ENCODE peak calls at places on chromosomes 7 and 10, in nine cellular contexts. O is A549, H is adrenal gland, J is AG04449, C is mucosa of descending colon, U is cardiac fibroblast, K is fibroblast of the aortic adventitia, I is psoas muscle, B is coronary artery. F is an unnamed sample.

GRCh38 chr10:9302142-9302746 is 1247.8 kb downstream of the GATA3 start:
- DNase-seq in O (peak), H (no peak), J (peak), C (peak), U (peak), K (peak), I (no peak), B (no peak), F (peak)

GRCh38 chr10:50275650-50276235 is 24.4 kb upstream of the ASAH2 start:
- DNase-seq in O (peak), H (peak), J (no peak), C (peak), U (peak), K (peak), I (peak), B (no peak), F (no peak)

GRCh38 chr7:131061158-131061557 is 266.5 kb upstream of the MKLN1 start:
- DNase-seq in O (no peak), H (no peak), J (no peak), C (no peak), U (no peak), K (no peak), I (no peak), B (no peak), F (no peak)

GRCh38 chr10:129622736-129623135 is 155.7 kb downstream of the MGMT start:
- DNase-seq in O (no peak), H (no peak), J (no peak), C (no peak), U (no peak), K (no peak), I (no peak), B (no peak), F (no peak)

GRCh38 chr10:119783665-119784027 is 57.8 kb downstream of the INPP5F start:
- DNase-seq in O (no peak), H (no peak), J (no peak), C (no peak), U (no peak), K (no peak), I (no peak), B (no peak), F (no peak)

GRCh38 chr7:26143298-26144044 is 8.5 kb upstream of the NFE2L3 start:
- DNase-seq in O (peak), H (no peak), J (no peak), C (no peak), U (peak), K (peak), I (no peak), B (no peak), F (no peak)

GRCh38 chr10:24951201-24952145 is 933 bp downstream of the PRTFDC1 start:
- DNase-seq in O (peak), H (peak), J (no peak), C (peak), U (peak), K (peak), I (no peak), B (no peak), F (no peak)

GRCh38 chr7:2644514-2645273 is 12.9 kb downstream of the TTYH3 start:
- DNase-seq in O (no peak), H (no peak), J (no peak), C (peak), U (no peak), K (no peak), I (no peak), B (no peak), F (no peak)

GRCh38 chr10:22849077-22849810 is 78.6 kb upstream of the ARMC3 start:
- DNase-seq in O (no peak), H (peak), J (no peak), C (peak), U (peak), K (peak), I (peak), B (peak), F (no peak)

GRCh38 chr10:31152421-31153133 is 120.9 kb upstream of the ZNF438 start:
- DNase-seq in O (no peak), H (no peak), J (no peak), C (no peak), U (no peak), K (no peak), I (no peak), B (no peak), F (no peak)

GRCh38 chr10:4136121-4136520 is 351.1 kb upstream of the KLF6 start:
- DNase-seq in O (no peak), H (no peak), J (no peak), C (no peak), U (no peak), K (no peak), I (no peak), B (no peak), F (no peak)

GRCh38 chr7:38291117-38291647 is 17.7 kb upstream of the TARP start:
- DNase-seq in O (no peak), H (no peak), J (no peak), C (no peak), U (no peak), K (no peak), I (no peak), B (no peak), F (no peak)

GRCh38 chr7:98760201-98760651 is 109.6 kb downstream of the TMEM130 start:
- DNase-seq in O (no peak), H (no peak), J (peak), C (no peak), U (peak), K (peak), I (no peak), B (peak), F (no peak)

GRCh38 chr10:82245906-82246305 is 370.9 kb downstream of the NRG3 start:
- DNase-seq in O (no peak), H (no peak), J (no peak), C (no peak), U (no peak), K (peak), I (no peak), B (no peak), F (no peak)

GRCh38 chr10:94138391-94138790 is 144.7 kb downstream of the PLCE1 start:
- DNase-seq in O (no peak), H (no peak), J (no peak), C (no peak), U (no peak), K (peak), I (no peak), B (no peak), F (no peak)

GRCh38 chr7:22482476-22482875 is 17.5 kb downstream of the STEAP1B start:
- DNase-seq in O (no peak), H (no peak), J (no peak), C (no peak), U (no peak), K (no peak), I (no peak), B (no peak), F (no peak)

GRCh38 chr10:91787810-91788209 is 10.4 kb upstream of the TNKS2 start:
- DNase-seq in O (no peak), H (no peak), J (no peak), C (no peak), U (no peak), K (no peak), I (no peak), B (no peak), F (no peak)

GRCh38 chr10:53403688-53404087 is 631.1 kb upstream of the MBL2 start:
- DNase-seq in O (no peak), H (peak), J (no peak), C (peak), U (peak), K (peak), I (peak), B (no peak), F (peak)

GRCh38 chr7:87129332-87129731 is 22.9 kb upstream of the DMTF1 start:
- DNase-seq in O (no peak), H (no peak), J (no peak), C (no peak), U (no peak), K (no peak), I (no peak), B (no peak), F (no peak)

GRCh38 chr10:50512743-50513416 is 110.9 kb downstream of the SGMS1 start:
- DNase-seq in O (no peak), H (no peak), J (no peak), C (peak), U (no peak), K (no peak), I (no peak), B (no peak), F (no peak)

GRCh38 chr7:30707391-30708351 is 25.4 kb upstream of the CRHR2 start:
- DNase-seq in O (no peak), H (no peak), J (no peak), C (no peak), U (peak), K (peak), I (peak), B (no peak), F (no peak)

GRCh38 chr10:114653926-114654325 is 4.1 kb downstream of the ABLIM1 start:
- DNase-seq in O (no peak), H (no peak), J (no peak), C (no peak), U (peak), K (no peak), I (no peak), B (no peak), F (no peak)

GRCh38 chr10:106999118-106999707 is 165.3 kb downstream of the SORCS1 start:
- DNase-seq in O (no peak), H (no peak), J (no peak), C (no peak), U (no peak), K (no peak), I (no peak), B (no peak), F (no peak)

GRCh38 chr7:132755538-132756481 is 179.5 kb upstream of the PLXNA4 start:
- DNase-seq in O (no peak), H (peak), J (no peak), C (no peak), U (peak), K (no peak), I (no peak), B (no peak), F (no peak)

GRCh38 chr7:108328174-108328651 is 128.0 kb downstream of the NRCAM start:
- DNase-seq in O (no peak), H (no peak), J (no peak), C (peak), U (no peak), K (no peak), I (no peak), B (no peak), F (no peak)

GRCh38 chr7:46767071-46767470 is 814.8 kb downstream of the TNS3 start:
- DNase-seq in O (no peak), H (no peak), J (no peak), C (no peak), U (no peak), K (no peak), I (no peak), B (no peak), F (no peak)

GRCh38 chr7:129829677-129830631 is 122.8 kb downstream of the UBE2H start:
- DNase-seq in O (peak), H (peak), J (no peak), C (peak), U (peak), K (peak), I (peak), B (no peak), F (peak)

GRCh38 chr7:77244222-77244934 is 44.8 kb upstream of the FGL2 start:
- DNase-seq in O (no peak), H (no peak), J (no peak), C (peak), U (no peak), K (no peak), I (no peak), B (no peak), F (no peak)

GRCh38 chr10:111116762-111117445 is 40.1 kb downstream of the ADRA2A start:
- DNase-seq in O (no peak), H (no peak), J (no peak), C (peak), U (no peak), K (no peak), I (no peak), B (peak), F (no peak)

GRCh38 chr7:121505021-121505420 is 108.9 kb upstream of the FAM3C start:
- DNase-seq in O (peak), H (no peak), J (no peak), C (no peak), U (peak), K (peak), I (no peak), B (no peak), F (peak)

GRCh38 chr10:21020545-21020944 is 123.4 kb upstream of the NEBL start:
- DNase-seq in O (peak), H (peak), J (no peak), C (peak), U (no peak), K (no peak), I (no peak), B (no peak), F (no peak)

GRCh38 chr7:158057446-158057845 is 530.2 kb downstream of the PTPRN2 start:
- DNase-seq in O (no peak), H (no peak), J (no peak), C (no peak), U (no peak), K (no peak), I (no peak), B (no peak), F (no peak)

GRCh38 chr10:86533328-86533727 is 11.7 kb upstream of the WAPL start:
- DNase-seq in O (no peak), H (no peak), J (no peak), C (no peak), U (no peak), K (no peak), I (peak), B (no peak), F (no peak)

GRCh38 chr10:120503695-120504094 is 46.7 kb downstream of the PLPP4 start:
- DNase-seq in O (no peak), H (no peak), J (no peak), C (no peak), U (no peak), K (peak), I (no peak), B (no peak), F (no peak)

GRCh38 chr7:47581442-47581820 is 480 bp downstream of the TNS3 start:
- DNase-seq in O (no peak), H (no peak), J (no peak), C (peak), U (no peak), K (peak), I (no peak), B (peak), F (no peak)

DNA sequence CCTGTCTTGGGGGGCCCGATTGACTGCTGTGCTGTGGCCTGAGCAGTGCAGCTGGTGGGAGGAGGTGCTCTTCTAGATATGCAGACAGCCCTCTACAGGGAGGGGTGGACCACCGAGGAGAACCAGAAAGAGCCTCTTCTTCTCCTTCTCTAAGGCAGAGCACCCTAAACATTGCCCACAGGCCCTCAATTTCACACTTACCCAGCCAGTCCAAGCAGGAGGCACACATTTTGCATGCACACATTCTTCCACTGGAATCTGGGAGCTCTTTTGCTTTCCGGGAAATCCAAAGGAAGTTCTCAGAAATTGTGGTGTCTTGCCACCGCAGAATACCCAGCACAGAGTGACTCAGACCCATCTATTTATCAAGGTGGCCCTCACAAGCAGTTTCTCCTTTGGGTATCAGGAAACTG is 45.8 kb downstream of the EEPD1 start:
- DNase-seq in O (no peak), H (no peak), J (no peak), C (no peak), U (no peak), K (no peak), I (no peak), B (no peak), F (no peak)
- H3K4me3 ChIP-seq in O (no peak), H (no peak), J (no peak), C (no peak), U (no peak), K (no peak), I (no peak), B (no peak), F (no peak)

DNA sequence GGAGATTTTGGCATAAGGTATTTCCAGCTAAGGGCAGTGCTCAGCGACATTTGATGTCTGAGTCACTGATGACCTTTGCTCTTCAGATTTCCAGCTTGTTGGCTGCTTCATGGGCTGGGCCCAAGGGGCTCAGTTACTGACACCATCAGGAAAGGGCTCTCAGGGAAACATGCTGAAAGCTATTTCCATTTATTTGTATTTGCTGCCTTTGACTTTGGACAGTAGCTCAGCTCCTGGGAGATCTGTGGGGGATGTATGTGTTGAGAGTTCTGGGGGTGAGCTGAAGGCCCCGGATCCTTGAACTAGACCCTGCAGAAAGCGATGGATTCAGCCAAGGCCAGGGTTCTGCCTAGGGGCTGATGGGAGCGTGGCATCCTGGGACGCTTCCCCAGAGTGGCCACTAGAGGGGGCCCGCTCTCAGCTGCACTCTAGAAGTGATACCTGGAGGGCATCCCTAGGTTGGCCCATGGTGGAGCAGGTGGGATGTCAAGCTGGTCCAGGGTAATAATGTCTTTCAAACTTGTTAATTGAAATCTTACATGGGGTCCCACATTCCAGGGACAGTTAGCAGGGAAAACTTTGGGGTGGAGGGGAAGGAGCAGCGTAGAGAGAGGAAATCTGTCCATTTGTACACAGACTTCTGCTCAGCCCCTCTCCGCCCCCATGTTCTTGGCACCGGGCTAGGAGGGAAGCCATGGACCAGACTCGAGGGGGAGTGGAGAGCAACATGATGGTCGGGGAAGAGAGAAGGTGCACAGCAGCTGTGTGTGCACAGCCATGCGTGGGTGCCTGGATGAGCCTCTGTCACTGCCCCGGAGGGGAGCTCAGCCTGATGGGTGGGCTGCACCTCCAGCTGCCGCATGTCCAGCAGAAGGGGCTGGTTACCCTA is 3.0 kb upstream of the BTBD16 start:
- DNase-seq in O (peak), H (peak), J (no peak), C (peak), U (peak), K (peak), I (no peak), B (no peak), F (no peak)
- TF ChIP-seq CTCF in O (peak), H (peak), J (peak), C (peak), U (peak), K (peak), I (peak), B (peak), F (peak)

GRCh38 chr10:103661951-103662405 is 168.5 kb downstream of the NEURL1 start:
- DNase-seq in O (no peak), H (no peak), J (no peak), C (no peak), U (no peak), K (no peak), I (no peak), B (no peak), F (no peak)
- H3K4me3 ChIP-seq in O (no peak), H (peak), J (peak), C (no peak), U (peak), K (peak), I (peak), B (peak), F (peak)

DNA sequence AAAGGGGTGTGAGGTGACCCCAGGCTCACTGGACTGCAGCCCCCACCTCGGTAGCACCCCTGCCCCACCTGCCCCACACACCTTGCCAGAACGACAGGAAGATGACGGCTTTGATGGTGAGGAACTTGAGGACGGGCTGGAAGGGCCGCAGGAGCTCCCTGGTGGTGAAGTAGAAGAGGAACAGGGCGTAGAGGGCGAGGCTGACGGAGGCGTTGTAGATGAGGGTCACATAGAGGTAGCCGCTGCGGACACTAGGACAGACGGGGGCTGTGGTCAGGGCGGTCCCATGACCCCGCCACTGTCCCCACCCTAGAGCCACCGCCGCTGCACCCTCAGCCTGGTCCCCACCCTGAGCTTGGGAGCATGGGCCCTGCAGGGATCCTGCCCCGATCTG is 7.6 kb downstream of the TMEM184A start:
- DNase-seq in O (peak), H (no peak), J (no peak), C (no peak), U (no peak), K (no peak), I (peak), B (peak), F (no peak)
- TF ChIP-seq CTCF in O (no peak), H (no peak), J (peak), C (no peak), U (no peak), K (no peak), I (no peak), B (no peak), F (no peak)

DNA sequence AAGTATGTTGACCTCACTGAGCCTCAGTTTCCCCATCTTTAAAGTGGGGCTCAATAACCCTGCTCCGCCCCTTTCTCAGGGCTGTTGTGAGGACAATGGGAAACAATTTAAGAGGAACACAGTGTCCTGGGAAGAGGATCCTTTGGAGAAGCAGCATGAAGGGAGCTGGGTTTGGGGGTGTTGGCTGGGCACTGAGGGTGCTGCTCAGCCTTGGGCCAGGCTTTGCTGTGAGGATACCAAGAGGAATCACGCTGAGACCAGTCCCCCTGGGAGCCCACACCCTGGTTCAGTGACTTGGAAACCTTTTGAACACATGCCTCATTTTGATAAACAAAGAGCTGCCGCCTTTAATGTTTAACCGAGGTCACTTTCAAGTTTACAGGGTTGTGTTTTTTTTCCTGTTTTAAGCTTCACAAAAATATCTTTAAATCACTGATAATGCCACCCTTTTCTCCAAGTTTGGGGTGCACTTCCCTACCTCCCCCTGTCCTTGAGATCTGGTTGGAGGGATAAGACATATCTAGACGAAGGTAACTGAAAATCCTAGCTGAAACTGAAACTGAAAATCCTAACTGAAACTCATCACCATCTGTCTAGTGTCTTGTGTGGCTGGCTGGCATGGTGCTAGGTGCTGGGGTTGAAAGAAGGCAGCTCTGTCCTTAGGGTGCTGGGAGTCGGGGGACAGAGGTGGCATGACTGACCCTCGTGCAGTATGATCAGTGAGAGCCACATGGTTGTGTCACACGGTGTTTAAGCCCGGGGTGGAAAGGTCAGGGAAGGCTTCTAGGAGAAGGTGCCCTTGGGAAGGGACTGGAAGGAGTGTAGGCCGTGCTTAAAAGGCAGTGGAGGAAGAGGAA is 27.7 kb downstream of the ZNF775 start:
- DNase-seq in O (no peak), H (no peak), J (no peak), C (peak), U (no peak), K (peak), I (peak), B (no peak), F (no peak)
- H3K4me3 ChIP-seq in O (no peak), H (no peak), J (peak), C (no peak), U (no peak), K (peak), I (peak), B (peak), F (peak)

DNA sequence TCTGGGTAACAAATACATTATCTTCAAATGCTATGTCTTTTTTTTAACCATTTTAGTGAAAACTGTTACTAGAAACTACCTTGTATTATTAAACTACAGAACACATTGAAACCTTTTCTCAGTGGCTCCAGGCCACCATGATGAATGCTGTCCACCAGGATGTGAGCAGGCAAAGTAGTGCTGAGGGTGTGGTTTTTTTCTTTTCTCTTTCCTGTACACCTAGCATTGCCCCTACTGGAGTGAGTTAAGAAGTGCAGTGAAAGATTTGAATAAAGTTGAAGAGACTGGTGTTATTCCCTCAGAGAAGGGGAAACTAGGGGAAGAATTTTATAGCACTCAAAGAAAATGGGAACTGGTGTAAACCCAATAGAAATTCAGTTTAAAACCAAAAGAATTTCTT is 120.0 kb upstream of the SAMD8 start:
- DNase-seq in O (peak), H (no peak), J (no peak), C (no peak), U (peak), K (no peak), I (no peak), B (no peak), F (peak)
- TF ChIP-seq CTCF in O (peak), H (no peak), J (no peak), C (peak), U (peak), K (peak), I (no peak), B (no peak), F (peak)

F was measured in epithelial cell of proximal tubule.